ENCODE peak calls at places on chromosomes 4 and X, in six cellular contexts. M is coronary artery, X is Kasumi-1, P is HCEC 1CT, Q is fibroblast of lung, C is iPS-NIHi11. U is an unnamed sample.
A peak's percentile ranks its signal among the peaks of the same experiment; 100 is the strongest.

GRCh38 chr4:5341151-5341925 is 290.1 kb downstream of the STK32B start:
- DNase-seq in M (no peak), X (peak; percentile 94), P (no peak), Q (peak; percentile 5), C (no peak), U (no peak)

GRCh38 chr4:31343058-31343457 is 622.9 kb downstream of the PCDH7 start:
- DNase-seq in M (no peak), X (no peak), P (no peak), Q (no peak), C (no peak), U (no peak)

GRCh38 chrX:4622768-4623167 is 909.3 kb upstream of the PRKX start:
- DNase-seq in M (no peak), X (no peak), P (no peak), Q (no peak), C (no peak), U (no peak)

GRCh38 chr4:189096717-189097116 is 844.0 kb upstream of the FRG1 start:
- DNase-seq in M (no peak), X (no peak), P (no peak), Q (no peak), C (peak; percentile 82), U (no peak)

GRCh38 chr4:147846318-147847135 is 114.6 kb downstream of the ARHGAP10 start:
- DNase-seq in M (no peak), X (no peak), P (no peak), Q (no peak), C (no peak), U (no peak)

GRCh38 chr4:78667337-78667736 is 108.8 kb upstream of the BMP2K start:
- DNase-seq in M (no peak), X (no peak), P (no peak), Q (no peak), C (no peak), U (no peak)

GRCh38 chrX:128653524-128653923 is 601.3 kb upstream of the ACTRT1 start:
- DNase-seq in M (no peak), X (no peak), P (no peak), Q (no peak), C (peak; percentile 7), U (no peak)

GRCh38 chrX:13200398-13200797 is 119.5 kb downstream of the ATXN3L start:
- DNase-seq in M (no peak), X (no peak), P (no peak), Q (no peak), C (no peak), U (no peak)

GRCh38 chr4:34105311-34105710 is 2139.0 kb downstream of the ARAP2 start:
- DNase-seq in M (no peak), X (no peak), P (peak; percentile 9), Q (peak; percentile 10), C (no peak), U (no peak)

GRCh38 chr4:185872747-185873380 is 60.9 kb upstream of the SORBS2 start:
- DNase-seq in M (no peak), X (no peak), P (no peak), Q (no peak), C (no peak), U (no peak)

GRCh38 chr4:146638801-146639351 is at the start of gene POU4F2:
- DNase-seq in M (no peak), X (no peak), P (no peak), Q (peak; percentile 20), C (peak; percentile 70), U (no peak)

U was measured in CD8-positive, alpha-beta T cell.